ENCODE peak calls at places on chromosomes 7 and 10, in five cellular contexts. E, A, S, U and O are unnamed samples.

GRCh38 chr10:52314822-52315552 is 906 bp downstream of the DKK1 start:
- DNase-seq in E (no peak), A (no peak), S (no peak), U (no peak), O (no peak)

GRCh38 chr7:64308019-64308275 is 5.8 kb upstream of the ZNF736 start:
- DNase-seq in U (no peak), S (no peak), E (peak), A (no peak), O (no peak)

GRCh38 chr10:49528977-49529506 is 9.9 kb downstream of the ERCC6 start:
- DNase-seq in E (no peak), U (no peak), A (no peak), S (no peak), O (no peak)

GRCh38 chr10:103676851-103677417 is 178.4 kb downstream of the SH3PXD2A start:
- DNase-seq in U (no peak), S (no peak), A (peak), E (no peak), O (no peak)

GRCh38 chr10:18610517-18610916 is 40.9 kb downstream of the NSUN6 start:
- DNase-seq in U (no peak), A (no peak), S (peak), E (no peak), O (no peak)

GRCh38 chr7:155860840-155861479 is 48.7 kb upstream of the SHH start:
- DNase-seq in U (no peak), E (no peak), S (peak), A (no peak), O (peak)

GRCh38 chr10:123007558-123008378 is 827 bp downstream of the IKZF5 start:
- DNase-seq in U (peak), A (peak), S (peak), E (peak), O (no peak)

GRCh38 chr10:35063837-35064454 is 26.2 kb downstream of the CUL2 start:
- DNase-seq in E (no peak), A (no peak), U (no peak), S (no peak), O (no peak)

GRCh38 chr7:150645259-150646020 is 13.3 kb upstream of the GIMAP6 start:
- DNase-seq in U (no peak), S (no peak), E (no peak), A (no peak), O (no peak)

GRCh38 chr7:106110885-106111670 is 1.0 kb downstream of the SYPL1 start:
- DNase-seq in S (peak), U (no peak), E (peak), A (no peak), O (no peak)

GRCh38 chr7:55223023-55223422 is 142.1 kb upstream of the LANCL2 start:
- DNase-seq in S (no peak), A (no peak), U (no peak), E (peak), O (no peak)

GRCh38 chr7:34939175-34939574 is 98.1 kb downstream of the DPY19L1 start:
- DNase-seq in A (no peak), U (no peak), E (no peak), S (no peak), O (no peak)

GRCh38 chr10:20004087-20004523 is 187.9 kb downstream of the PLXDC2 start:
- DNase-seq in S (no peak), E (no peak), U (no peak), A (no peak), O (no peak)

GRCh38 chr7:111312966-111313365 is 222.0 kb downstream of the LRRN3 start:
- DNase-seq in S (no peak), A (no peak), U (no peak), E (peak), O (no peak)

GRCh38 chr10:29621161-29621560 is 13.6 kb downstream of the SVIL start:
- DNase-seq in U (no peak), A (no peak), S (no peak), E (no peak), O (no peak)

GRCh38 chr7:913736-914520 is 37.6 kb downstream of the GET4 start:
- DNase-seq in E (no peak), U (no peak), S (peak), A (no peak), O (no peak)

GRCh38 chr7:102993532-102994029 is 80.8 kb downstream of the LRRC17 start:
- DNase-seq in U (no peak), S (no peak), E (no peak), A (no peak), O (no peak)

GRCh38 chr7:69769826-69770225 is 171.6 kb downstream of the AUTS2 start:
- DNase-seq in U (no peak), S (no peak), A (no peak), E (peak), O (no peak)

GRCh38 chr7:157561523-157561785 is 224.7 kb downstream of the DNAJB6 start:
- DNase-seq in E (no peak), S (no peak), A (no peak), U (no peak), O (no peak)
- TF ChIP-seq CTCF in E (no peak), S (no peak), A (no peak), U (no peak), O (no peak)

DNA sequence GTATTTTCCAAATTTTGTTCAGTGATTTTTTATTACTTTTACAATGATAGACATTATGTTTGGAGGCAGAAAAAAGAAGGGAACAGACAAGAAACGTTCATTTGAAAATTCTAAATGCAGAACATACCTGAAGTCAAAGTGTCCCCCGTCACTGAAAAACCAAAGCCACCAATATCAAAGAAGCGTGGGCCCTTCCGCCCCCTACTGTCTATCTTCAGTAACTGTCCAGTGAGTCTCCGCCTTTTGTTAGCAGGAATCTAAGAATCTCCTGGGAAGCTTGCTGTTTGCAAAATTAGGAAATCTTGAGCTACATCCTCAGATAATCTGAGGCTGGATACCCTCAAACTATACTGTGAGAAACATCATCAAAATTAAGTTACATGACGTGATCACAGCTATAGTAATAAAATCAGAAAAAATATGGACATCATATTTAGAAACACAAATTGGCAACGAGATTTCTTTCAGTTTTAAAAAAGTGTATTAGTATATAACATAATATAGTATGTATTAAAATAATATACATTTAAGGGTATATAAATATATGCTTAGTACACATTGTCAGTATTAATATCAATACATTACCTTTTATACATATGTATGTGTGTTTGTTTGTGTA is 169.3 kb upstream of the AKR1E2 start:
- DNase-seq in S (peak), E (peak), A (peak), U (peak), O (no peak)
- TF ChIP-seq CTCF in S (peak), E (peak), A (peak), U (peak), O (peak)

DNA sequence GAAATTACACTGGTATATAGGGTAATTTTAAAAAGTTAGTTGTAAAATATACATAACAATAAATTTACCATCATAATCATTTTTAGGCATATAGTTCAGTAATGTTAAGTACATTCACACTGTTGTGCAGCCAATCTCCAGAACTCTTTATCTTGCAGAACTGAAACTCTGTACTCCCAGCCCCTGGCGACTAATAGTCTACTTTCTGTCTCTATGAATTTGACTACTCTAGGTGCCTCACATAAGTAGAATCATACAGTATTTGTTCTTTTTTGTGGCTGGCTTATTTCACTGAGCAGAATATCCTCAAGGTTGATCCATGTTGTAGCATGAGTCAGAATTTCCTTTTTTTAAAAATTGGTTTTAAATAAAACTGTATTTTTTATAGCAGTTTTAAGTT is 41.4 kb downstream of the NRF1 start:
- DNase-seq in E (no peak), U (no peak), A (no peak), S (no peak), O (no peak)
- TF ChIP-seq CTCF in E (no peak), U (no peak), A (no peak), S (no peak), O (no peak)

GRCh38 chr10:76317078-76317477 is 885.7 kb downstream of the LRMDA start:
- DNase-seq in U (no peak), A (no peak), E (no peak), S (no peak), O (no peak)

GRCh38 chr10:76311752-76312699 is 880.6 kb downstream of the LRMDA start:
- DNase-seq in A (no peak), U (no peak), E (peak), S (no peak), O (no peak)

GRCh38 chr10:76316234-76316633 is 884.8 kb downstream of the LRMDA start:
- DNase-seq in A (no peak), U (no peak), S (no peak), E (no peak), O (no peak)

GRCh38 chr10:76318171-76318570 is 886.7 kb downstream of the LRMDA start:
- DNase-seq in E (no peak), U (no peak), A (no peak), S (no peak), O (no peak)

GRCh38 chr10:76315240-76315639 is 883.8 kb downstream of the LRMDA start:
- DNase-seq in S (no peak), E (no peak), U (no peak), A (no peak), O (no peak)
- TF ChIP-seq CTCF in S (no peak), E (no peak), U (no peak), A (no peak), O (no peak)

DNA sequence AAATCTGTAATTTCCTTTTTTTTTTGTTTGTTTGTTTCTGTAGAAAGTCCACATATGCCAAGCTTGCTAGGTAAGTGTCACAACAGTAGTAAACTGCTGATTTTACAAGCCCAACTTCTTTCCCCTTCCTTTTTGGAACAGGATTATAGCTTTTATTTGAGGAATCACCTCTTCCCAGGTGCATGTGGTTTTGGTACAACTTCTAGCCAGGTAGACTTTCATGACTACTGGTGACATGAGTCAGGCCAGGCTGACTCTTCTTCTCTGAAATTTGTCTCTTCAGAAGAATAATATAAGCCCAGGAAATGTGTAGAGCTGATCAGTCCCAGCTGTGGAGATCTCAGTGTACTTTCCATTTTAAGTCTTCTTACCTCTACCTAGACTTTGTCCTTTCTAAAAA is 664.5 kb downstream of the SORCS1 start:
- DNase-seq in E (no peak), U (no peak), S (no peak), A (no peak), O (no peak)
- TF ChIP-seq CTCF in E (no peak), U (no peak), S (no peak), A (no peak), O (no peak)

GRCh38 chr10:75651452-75651851 is 220.0 kb downstream of the LRMDA start:
- DNase-seq in A (no peak), E (no peak), S (no peak), U (no peak), O (no peak)
- TF ChIP-seq CTCF in A (no peak), E (peak), S (peak), U (no peak), O (no peak)

GRCh38 chr7:144853542-144853941 is 17.7 kb upstream of the TPK1 start:
- DNase-seq in S (no peak), A (no peak), E (no peak), U (no peak), O (no peak)

GRCh38 chr7:144857463-144857862 is 21.6 kb upstream of the TPK1 start:
- DNase-seq in A (no peak), E (no peak), U (no peak), S (no peak), O (no peak)

GRCh38 chr7:144854839-144855424 is 19.1 kb upstream of the TPK1 start:
- DNase-seq in E (peak), A (no peak), S (no peak), U (no peak), O (no peak)
- TF ChIP-seq CTCF in E (peak), A (no peak), S (peak), U (no peak), O (no peak)

GRCh38 chr10:105206616-105207015 is 565.5 kb downstream of the SORCS3 start:
- DNase-seq in U (no peak), E (no peak), S (no peak), A (no peak), O (no peak)
- TF ChIP-seq CTCF in U (no peak), E (no peak), S (no peak), A (no peak), O (no peak)